ENCODE peak calls at places on chromosomes 3 and 15, in six cellular contexts. One of them, this sample, is unnamed.

GRCh38 chr3:49771340-49771938 is 14.9 kb downstream of the IP6K1 start:
- DNase-seq in HepG2: no peak
- DNase-seq in SK-N-SH: no peak
- DNase-seq in GM12878: no peak
- DNase-seq in K562: no peak
- DNase-seq in H1: no peak
- DNase-seq in this sample: no peak

GRCh38 chr3:193805448-193805847 is 212.4 kb downstream of the OPA1 start:
- DNase-seq in HepG2: peak; percentile 63
- DNase-seq in K562: peak; percentile 36
- DNase-seq in SK-N-SH: peak; percentile 47
- DNase-seq in GM12878: no peak
- DNase-seq in H1: no peak
- DNase-seq in this sample: no peak

GRCh38 chr3:64093825-64094712 is 70.8 kb upstream of the PSMD6 start:
- DNase-seq in K562: no peak
- DNase-seq in H1: no peak
- DNase-seq in GM12878: no peak
- DNase-seq in SK-N-SH: no peak
- DNase-seq in HepG2: no peak
- DNase-seq in this sample: no peak

GRCh38 chr3:73669268-73669667 is 44.5 kb upstream of the PDZRN3 start:
- DNase-seq in SK-N-SH: no peak
- DNase-seq in HepG2: no peak
- DNase-seq in K562: no peak
- DNase-seq in GM12878: no peak
- DNase-seq in H1: no peak
- DNase-seq in this sample: no peak

GRCh38 chr15:69802432-69802831 is 295.3 kb downstream of the TLE3 start:
- DNase-seq in K562: no peak
- DNase-seq in GM12878: no peak
- DNase-seq in H1: no peak
- DNase-seq in SK-N-SH: no peak
- DNase-seq in HepG2: no peak
- DNase-seq in this sample: no peak

GRCh38 chr3:86929046-86929445 is 61.9 kb downstream of the VGLL3 start:
- DNase-seq in K562: no peak
- DNase-seq in HepG2: no peak
- DNase-seq in H1: no peak
- DNase-seq in SK-N-SH: no peak
- DNase-seq in GM12878: no peak
- DNase-seq in this sample: no peak

GRCh38 chr3:27521179-27521871 is 37.1 kb upstream of the SLC4A7 start:
- DNase-seq in GM12878: no peak
- DNase-seq in K562: no peak
- DNase-seq in H1: no peak
- DNase-seq in HepG2: peak; percentile 69
- DNase-seq in SK-N-SH: no peak
- DNase-seq in this sample: peak; percentile 82

GRCh38 chr15:58457466-58457965 is 25.7 kb downstream of the LIPC start:
- DNase-seq in SK-N-SH: no peak
- DNase-seq in K562: peak; percentile 37
- DNase-seq in GM12878: peak; percentile 88
- DNase-seq in HepG2: no peak
- DNase-seq in H1: no peak
- DNase-seq in this sample: no peak

GRCh38 chr3:155242342-155242741 is 51.1 kb downstream of the STRIT1 start:
- DNase-seq in SK-N-SH: no peak
- DNase-seq in GM12878: no peak
- DNase-seq in H1: no peak
- DNase-seq in K562: no peak
- DNase-seq in HepG2: no peak
- DNase-seq in this sample: no peak

GRCh38 chr3:38003371-38003816 is 12.8 kb downstream of the VILL start:
- DNase-seq in HepG2: peak; percentile 59
- DNase-seq in K562: peak; percentile 74
- DNase-seq in SK-N-SH: peak; percentile 90
- DNase-seq in GM12878: no peak
- DNase-seq in H1: peak; percentile 96
- DNase-seq in this sample: no peak

GRCh38 chr3:29144807-29145206 is 136.1 kb upstream of the RBMS3 start:
- DNase-seq in GM12878: no peak
- DNase-seq in HepG2: no peak
- DNase-seq in H1: no peak
- DNase-seq in SK-N-SH: peak; percentile 55
- DNase-seq in K562: no peak
- DNase-seq in this sample: no peak

GRCh38 chr3:12875857-12876451 is 34.6 kb upstream of the RPL32 start:
- DNase-seq in H1: peak; percentile 87
- DNase-seq in K562: peak; percentile 93
- DNase-seq in HepG2: no peak
- DNase-seq in GM12878: no peak
- DNase-seq in SK-N-SH: peak; percentile 93
- DNase-seq in this sample: no peak

GRCh38 chr3:157066335-157067071 is 93.4 kb downstream of the CCNL1 start:
- DNase-seq in HepG2: no peak
- DNase-seq in SK-N-SH: no peak
- DNase-seq in GM12878: no peak
- DNase-seq in K562: no peak
- DNase-seq in H1: no peak
- DNase-seq in this sample: no peak

GRCh38 chr15:100959066-100960050 is 40.2 kb downstream of the LRRK1 start:
- DNase-seq in HepG2: no peak
- DNase-seq in SK-N-SH: no peak
- DNase-seq in K562: no peak
- DNase-seq in GM12878: no peak
- DNase-seq in H1: no peak
- DNase-seq in this sample: no peak

GRCh38 chr3:171561601-171562323 is 101.6 kb upstream of the TNIK start:
- DNase-seq in SK-N-SH: no peak
- DNase-seq in GM12878: peak; percentile 36
- DNase-seq in K562: no peak
- DNase-seq in H1: no peak
- DNase-seq in HepG2: no peak
- DNase-seq in this sample: no peak

GRCh38 chr15:80745888-80746287 is 33.3 kb upstream of the CEMIP start:
- DNase-seq in K562: no peak
- DNase-seq in SK-N-SH: no peak
- DNase-seq in HepG2: no peak
- DNase-seq in GM12878: no peak
- DNase-seq in H1: no peak
- DNase-seq in this sample: no peak

GRCh38 chr3:66039590-66039887 is 821 bp upstream of the MAGI1 start:
- DNase-seq in H1: no peak
- DNase-seq in SK-N-SH: peak; percentile 60
- DNase-seq in K562: peak; percentile 16
- DNase-seq in GM12878: no peak
- DNase-seq in HepG2: peak; percentile 24
- DNase-seq in this sample: no peak

DNA sequence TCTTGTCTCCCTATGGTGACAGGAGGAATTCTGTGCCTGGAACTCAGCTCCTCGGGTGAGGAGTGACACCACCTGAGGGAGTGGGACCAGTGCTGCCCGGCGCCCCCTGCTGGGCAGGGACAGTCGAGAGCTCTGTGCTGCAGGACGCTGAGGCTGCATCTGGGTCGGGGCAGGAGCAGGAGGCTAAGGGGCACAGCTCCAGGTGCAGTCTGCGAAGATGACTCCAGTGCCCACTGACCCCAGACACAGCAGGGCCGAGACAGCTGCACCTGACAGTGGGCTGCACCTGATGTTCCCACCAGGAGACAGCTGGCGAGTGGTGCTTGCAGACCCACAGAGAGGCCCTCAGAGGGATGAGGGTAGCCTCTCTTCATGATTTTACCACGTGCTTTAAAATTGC is 152.9 kb downstream of the ATP10A start:
- DNase-seq in K562: peak; percentile 60
- DNase-seq in HepG2: peak; percentile 18
- DNase-seq in SK-N-SH: peak; percentile 72
- DNase-seq in H1: peak; percentile 89
- DNase-seq in GM12878: no peak
- DNase-seq in this sample: no peak
- TF ChIP-seq GABPA in K562: no peak
- TF ChIP-seq GABPA in HepG2: no peak
- TF ChIP-seq GABPA in SK-N-SH: no peak
- TF ChIP-seq GABPA in H1: no peak
- TF ChIP-seq GABPA in GM12878: no peak
- TF ChIP-seq GABPA in this sample: no peak

GRCh38 chr15:48795901-48796300 is 15.0 kb downstream of the CEP152 start:
- DNase-seq in SK-N-SH: no peak
- DNase-seq in H1: no peak
- DNase-seq in GM12878: no peak
- DNase-seq in K562: peak; percentile 34
- DNase-seq in HepG2: no peak
- DNase-seq in this sample: no peak

GRCh38 chr15:48796930-48797329 is 13.9 kb downstream of the CEP152 start:
- DNase-seq in HepG2: no peak
- DNase-seq in GM12878: peak; percentile 28
- DNase-seq in K562: no peak
- DNase-seq in SK-N-SH: no peak
- DNase-seq in H1: no peak
- DNase-seq in this sample: no peak

GRCh38 chr15:48798319-48798718 is 12.6 kb downstream of the CEP152 start:
- DNase-seq in K562: no peak
- DNase-seq in GM12878: no peak
- DNase-seq in H1: no peak
- DNase-seq in HepG2: no peak
- DNase-seq in SK-N-SH: peak; percentile 17
- DNase-seq in this sample: no peak

GRCh38 chr15:48796521-48796920 is 14.3 kb downstream of the CEP152 start:
- DNase-seq in K562: no peak
- DNase-seq in GM12878: no peak
- DNase-seq in SK-N-SH: no peak
- DNase-seq in H1: no peak
- DNase-seq in HepG2: no peak
- DNase-seq in this sample: no peak

DNA sequence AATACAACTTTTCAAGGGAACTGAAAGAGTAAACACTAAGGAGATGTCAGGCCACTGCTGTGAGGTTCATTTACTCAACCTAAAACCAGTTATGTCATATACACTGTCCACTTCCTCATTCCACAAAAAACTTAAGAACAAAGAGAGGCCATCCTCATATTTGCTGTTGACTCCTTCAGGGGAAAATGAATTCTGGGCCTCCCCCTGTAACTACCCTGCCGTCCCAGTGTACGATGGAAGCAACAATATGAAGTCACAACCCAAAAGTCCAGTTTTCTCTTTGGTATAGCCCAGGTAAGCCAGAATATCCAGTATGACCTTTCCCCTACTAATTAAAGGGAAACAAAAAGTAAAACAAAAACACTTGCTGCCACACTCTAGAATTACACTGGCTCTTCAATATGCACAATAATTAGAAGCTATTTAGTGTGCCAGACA is 16.2 kb downstream of the CEP152 start:
- DNase-seq in HepG2: no peak
- DNase-seq in H1: no peak
- DNase-seq in SK-N-SH: no peak
- DNase-seq in GM12878: peak; percentile 69
- DNase-seq in K562: no peak
- DNase-seq in this sample: peak; percentile 32
- H3K4me3 ChIP-seq in HepG2: no peak overlapping the region
- H3K4me3 ChIP-seq in H1: no peak overlapping the region
- H3K4me3 ChIP-seq in SK-N-SH: no peak overlapping the region
- H3K4me3 ChIP-seq in GM12878: peak overlapping the region; percentile 20
- H3K4me3 ChIP-seq in K562: no peak overlapping the region
- H3K4me3 ChIP-seq in this sample: no peak overlapping the region

GRCh38 chr3:23761440-23761896 is 44.3 kb upstream of the UBE2E1 start:
- DNase-seq in HepG2: peak; percentile 29
- DNase-seq in SK-N-SH: no peak
- DNase-seq in K562: no peak
- DNase-seq in H1: no peak
- DNase-seq in GM12878: peak; percentile 56
- DNase-seq in this sample: no peak
- TF ChIP-seq GABPA in HepG2: no peak
- TF ChIP-seq GABPA in SK-N-SH: no peak
- TF ChIP-seq GABPA in K562: no peak
- TF ChIP-seq GABPA in H1: no peak
- TF ChIP-seq GABPA in GM12878: no peak
- TF ChIP-seq GABPA in this sample: no peak

DNA sequence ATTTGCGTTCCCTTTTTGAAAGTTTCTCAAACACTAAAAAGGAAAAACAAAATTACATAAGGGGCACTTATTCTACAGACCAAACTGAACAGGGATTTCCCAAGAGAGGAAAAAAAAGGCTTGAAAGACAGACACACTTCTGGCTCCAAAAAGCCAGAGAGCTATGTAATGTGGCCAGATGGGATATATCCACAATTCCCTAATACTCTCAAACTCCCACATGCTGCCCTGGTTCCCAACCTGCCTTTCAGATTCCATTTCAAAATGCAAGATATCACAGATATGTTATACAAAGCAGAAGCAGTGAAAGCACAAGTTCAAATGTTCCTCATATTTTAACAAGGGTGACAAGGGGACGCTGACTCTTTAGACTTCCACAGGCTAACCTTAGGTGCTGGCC is 1.5 kb downstream of the FRMD4B start:
- DNase-seq in GM12878: no peak
- DNase-seq in SK-N-SH: no peak
- DNase-seq in HepG2: no peak
- DNase-seq in H1: no peak
- DNase-seq in K562: no peak
- DNase-seq in this sample: no peak
- H3K4me3 ChIP-seq in GM12878: no peak overlapping the region
- H3K4me3 ChIP-seq in SK-N-SH: no peak overlapping the region
- H3K4me3 ChIP-seq in HepG2: no peak overlapping the region
- H3K4me3 ChIP-seq in H1: no peak overlapping the region
- H3K4me3 ChIP-seq in K562: no peak overlapping the region
- H3K4me3 ChIP-seq in this sample: no peak overlapping the region

DNA sequence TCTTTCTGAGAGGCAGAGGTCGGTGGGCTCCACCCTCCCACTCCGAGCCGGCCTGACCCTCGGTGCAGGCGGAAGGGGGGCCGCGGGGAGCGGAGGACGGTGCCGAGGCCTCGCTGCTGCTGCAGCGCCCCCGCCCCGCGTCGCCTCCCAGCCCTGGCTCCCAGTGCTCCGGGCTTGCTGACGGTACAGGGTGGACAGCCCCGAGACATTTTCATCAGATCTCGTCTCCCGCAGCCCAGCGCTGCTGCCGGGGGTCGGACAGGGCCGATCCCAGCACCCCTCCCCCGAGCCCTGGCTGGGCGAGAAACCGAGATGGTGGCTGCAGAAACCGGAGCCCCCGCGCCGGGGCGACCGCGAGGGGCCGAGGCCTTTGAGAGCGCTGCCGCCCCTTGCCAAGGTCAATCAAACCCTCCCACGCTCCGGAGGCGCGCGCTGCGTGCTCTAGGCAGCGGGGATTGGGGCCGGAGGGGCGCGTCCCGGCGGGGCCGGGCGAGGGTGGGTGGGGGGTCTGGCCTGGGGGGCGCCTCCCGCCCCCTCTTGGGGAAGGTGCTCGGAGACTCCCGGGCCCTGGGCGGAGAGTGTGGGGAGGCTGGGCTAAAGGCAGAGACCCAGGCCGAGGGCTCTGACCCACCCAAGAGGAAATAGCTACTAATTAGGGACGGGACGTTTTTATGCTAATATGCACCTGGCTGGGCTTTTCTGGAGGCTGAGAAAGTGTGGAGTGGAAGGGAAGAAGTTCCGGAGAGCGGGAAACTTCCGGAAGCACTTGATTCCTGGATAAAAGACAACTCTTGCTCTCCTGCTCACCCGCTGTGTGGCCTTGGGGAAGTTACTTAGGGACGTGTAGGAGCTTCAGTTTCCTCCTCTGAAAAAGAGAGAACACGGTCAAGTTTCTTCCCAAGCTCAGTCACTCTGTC is 42.7 kb downstream of the EPHB3 start:
- DNase-seq in SK-N-SH: no peak
- DNase-seq in HepG2: no peak
- DNase-seq in K562: peak; percentile 47
- DNase-seq in GM12878: no peak
- DNase-seq in H1: peak; percentile 65
- DNase-seq in this sample: no peak
- TF ChIP-seq GABPA in SK-N-SH: no peak
- TF ChIP-seq GABPA in HepG2: no peak
- TF ChIP-seq GABPA in K562: no peak
- TF ChIP-seq GABPA in GM12878: no peak
- TF ChIP-seq GABPA in H1: peak; percentile 45
- TF ChIP-seq GABPA in this sample: no peak

This sample was measured in HL-60.